ENCODE peak calls at places on chromosomes 5 and 9, in four cellular contexts. X is thyroid gland; R is adipocyte; P is effector memory CD4-positive, alpha-beta T cell. K is an unnamed sample.

GRCh38 chr9:12916037-12916436 is 141.2 kb downstream of the LURAP1L start:
- DNase-seq in X (peak; percentile 70), P (no peak), R (peak; percentile 47), K (no peak)

GRCh38 chr5:136032564-136032963 is 3.8 kb downstream of the TGFBI start:
- DNase-seq in R (peak; percentile 76), P (no peak), X (no peak), K (no peak)

GRCh38 chr9:2599896-2600295 is 21.7 kb upstream of the VLDLR start:
- DNase-seq in P (no peak), R (peak; percentile 52), X (no peak), K (no peak)

GRCh38 chr9:76562511-76562911 is 103.5 kb downstream of the GCNT1 start:
- DNase-seq in P (no peak), R (peak; percentile 72), X (no peak), K (no peak)

GRCh38 chr5:96146675-96147074 is 185.0 kb upstream of the ELL2 start:
- DNase-seq in R (peak; percentile 76), X (no peak), P (no peak), K (no peak)

GRCh38 chr5:145941096-145941676 is 4.8 kb downstream of the SH3RF2 start:
- DNase-seq in P (no peak), R (no peak), X (peak; percentile 33), K (no peak)

GRCh38 chr9:113484258-113484730 is 20.8 kb downstream of the RGS3 start:
- DNase-seq in P (no peak), R (no peak), X (peak; percentile 36), K (no peak)

GRCh38 chr5:116964438-116964837 is 389.8 kb upstream of the SEMA6A start:
- DNase-seq in X (no peak), P (no peak), R (no peak), K (no peak)

GRCh38 chr5:42587056-42587723 is 164.0 kb downstream of the GHR start:
- DNase-seq in P (no peak), R (no peak), X (no peak), K (no peak)

GRCh38 chr5:173667702-173668101 is 51.3 kb upstream of the BOD1 start:
- DNase-seq in P (no peak), X (no peak), R (no peak), K (no peak)

GRCh38 chr5:171155621-171156020 is 153.4 kb upstream of the TLX3 start:
- DNase-seq in X (no peak), R (peak; percentile 48), P (no peak), K (no peak)

GRCh38 chr9:129629251-129629650 is 3.3 kb downstream of the NTMT1 start:
- DNase-seq in P (no peak), R (no peak), X (no peak), K (no peak)

GRCh38 chr5:98911221-98912040 is 17.4 kb downstream of the CHD1 start:
- DNase-seq in X (no peak), R (peak; percentile 6), P (no peak), K (no peak)

GRCh38 chr9:124297553-124297905 is 39.8 kb downstream of the NEK6 start:
- DNase-seq in R (peak; percentile 96), X (peak; percentile 94), P (no peak), K (no peak)

GRCh38 chr5:139745121-139745799 is 50.3 kb upstream of the PSD2 start:
- DNase-seq in R (peak; percentile 85), P (no peak), X (peak; percentile 27), K (no peak)

GRCh38 chr9:127495884-127496555 is 44.7 kb downstream of the LRSAM1 start:
- DNase-seq in R (no peak), P (no peak), X (peak; percentile 21), K (no peak)

GRCh38 chr5:32843532-32843895 is 132.4 kb downstream of the NPR3 start:
- DNase-seq in R (no peak), P (no peak), X (no peak), K (no peak)

GRCh38 chr5:98307811-98308210 is 465.7 kb upstream of the RGMB start:
- DNase-seq in R (peak; percentile 59), X (no peak), P (no peak), K (no peak)

GRCh38 chr5:132774406-132774805 is 2.6 kb downstream of the SEPTIN8 start:
- DNase-seq in X (peak; percentile 15), P (no peak), R (no peak), K (no peak)

GRCh38 chr5:127665641-127666040 is 16.8 kb downstream of the CTXN3 start:
- DNase-seq in P (no peak), R (peak; percentile 80), X (no peak), K (no peak)

GRCh38 chr5:75498208-75498777 is 13.1 kb downstream of the CERT1 start:
- DNase-seq in X (no peak), P (no peak), R (no peak), K (no peak)

GRCh38 chr5:125489146-125489545 is 742.7 kb upstream of the ZNF608 start:
- DNase-seq in X (no peak), R (no peak), P (no peak), K (no peak)

GRCh38 chr9:108489567-108489966 is 366.2 kb downstream of the ACTL7B start:
- DNase-seq in X (no peak), P (no peak), R (no peak), K (no peak)

GRCh38 chr5:68419637-68420452 is 204.3 kb downstream of the PIK3R1 start:
- DNase-seq in P (no peak), X (peak; percentile 8), R (peak; percentile 72), K (no peak)

GRCh38 chr5:124963236-124963929 is 216.9 kb upstream of the ZNF608 start:
- DNase-seq in P (no peak), X (no peak), R (peak; percentile 97), K (no peak)

GRCh38 chr9:99398241-99398640 is 176.2 kb downstream of the SEC61B start:
- DNase-seq in P (no peak), X (no peak), R (no peak), K (no peak)

GRCh38 chr5:33905381-33905780 is 13.6 kb upstream of the ADAMTS12 start:
- DNase-seq in X (no peak), P (no peak), R (no peak), K (no peak)
- H3K9me3 ChIP-seq in X (no peaks in the 10 kb centered on the region), P (peaks cover 7% of the 10 kb centered on the region), R (peaks cover 30% of the 10 kb centered on the region), K (no peaks in the 10 kb centered on the region)

GRCh38 chr5:141343953-141344463 is 379 bp downstream of the PCDHGA3 start:
- DNase-seq in P (no peak), X (no peak), R (no peak), K (no peak)
- H3K9me3 ChIP-seq in P (no peaks in the 10 kb centered on the region), X (no peaks in the 10 kb centered on the region), R (peaks cover 42% of the 10 kb centered on the region), K (peaks cover 19% of the 10 kb centered on the region)

GRCh38 chr9:26077860-26078259 is 399.6 kb upstream of the TUSC1 start:
- DNase-seq in X (no peak), P (no peak), R (no peak), K (no peak)

GRCh38 chr9:26081847-26082246 is 403.6 kb upstream of the TUSC1 start:
- DNase-seq in R (no peak), P (no peak), X (no peak), K (no peak)

GRCh38 chr9:26078706-26079105 is 400.5 kb upstream of the TUSC1 start:
- DNase-seq in R (no peak), X (no peak), P (no peak), K (no peak)
- H3K9me3 ChIP-seq in R (peaks cover 16% of the 10 kb centered on the region), X (no peaks in the 10 kb centered on the region), P (peaks cover 4% of the 10 kb centered on the region), K (no peaks in the 10 kb centered on the region)

DNA sequence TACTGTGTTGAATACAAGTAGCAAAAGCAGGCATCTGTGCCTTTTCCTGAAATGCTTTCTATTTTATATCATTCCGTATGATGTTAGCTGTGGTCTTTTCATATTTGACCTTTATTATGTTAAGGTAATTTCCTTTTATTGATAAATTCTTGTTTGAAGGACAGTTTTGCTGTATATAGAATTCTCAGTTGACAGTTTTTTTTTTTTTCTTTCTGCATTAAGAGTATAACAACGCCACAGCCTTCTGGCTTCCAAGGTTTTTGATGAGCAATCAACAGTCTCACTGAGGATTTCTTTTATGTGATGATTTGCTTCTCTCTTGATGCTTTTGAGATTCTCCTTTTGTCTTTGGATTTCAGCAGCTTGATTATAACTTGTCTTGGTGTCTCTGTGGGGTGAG is 23.6 kb downstream of the ZNF483 start:
- DNase-seq in R (no peak), P (no peak), X (no peak), K (no peak)
- H3K9me3 ChIP-seq in R (peaks cover 100% of the 10 kb centered on the region), P (peaks cover 32% of the 10 kb centered on the region), X (peaks cover 13% of the 10 kb centered on the region), K (peaks cover 34% of the 10 kb centered on the region)

DNA sequence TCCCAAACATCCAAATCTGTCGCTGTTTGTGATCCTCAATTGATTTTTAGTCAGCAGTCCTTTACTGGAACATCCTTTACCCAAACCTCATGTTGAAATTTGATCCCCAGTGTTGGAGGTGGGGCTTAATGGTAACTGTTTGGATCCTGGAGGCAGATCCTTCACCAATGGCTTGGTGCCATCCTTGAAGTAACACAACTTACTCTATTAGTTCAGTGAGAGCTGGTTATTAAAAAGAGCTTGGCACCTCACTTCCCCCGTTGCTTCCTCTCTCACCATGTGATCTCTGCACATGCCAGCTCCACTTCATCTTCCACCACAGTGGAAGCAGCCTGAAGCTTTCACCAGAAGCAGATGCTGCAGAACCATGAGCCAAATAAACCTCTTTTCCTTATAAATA is 40.3 kb downstream of the DNAJB5 start:
- DNase-seq in P (no peak), R (no peak), X (peak; percentile 11), K (no peak)
- H3K9me3 ChIP-seq in P (no peaks in the 10 kb centered on the region), R (no peaks in the 10 kb centered on the region), X (no peaks in the 10 kb centered on the region), K (no peaks in the 10 kb centered on the region)

K was measured in T-helper 17 cell.